ENCODE peak calls at places on chromosomes 5 and 9, in five cellular contexts. E is mesenchymal stem cell, D is DND-41, G is ovary, F is stomach. M is an unnamed sample.

GRCh38 chr5:126020770-126021169 is 402.4 kb upstream of the GRAMD2B start:
- DNase-seq in F (no peak), D (no peak), G (no peak), E (no peak), M (peak; percentile 25)

GRCh38 chr9:112334319-112334828 is 955 bp upstream of the PTBP3 start:
- DNase-seq in G (no peak), F (no peak), D (peak; percentile 29), E (peak; percentile 49), M (no peak)

GRCh38 chr5:161846731-161847130 is 1.2 kb upstream of the GABRA1 start:
- DNase-seq in D (peak; percentile 41), F (no peak), G (no peak), E (no peak), M (peak; percentile 93)

GRCh38 chr9:121935744-121936143 is 157.4 kb downstream of the TTLL11 start:
- DNase-seq in F (no peak), G (no peak), E (no peak), D (no peak), M (peak; percentile 53)

GRCh38 chr9:127121628-127122175 is 733 bp downstream of the ANGPTL2 start:
- DNase-seq in D (no peak), G (peak; percentile 59), E (peak; percentile 56), F (no peak), M (peak; percentile 50)

GRCh38 chr5:155978805-155979204 is 348.2 kb upstream of the SGCD start:
- DNase-seq in E (no peak), F (no peak), D (no peak), G (no peak), M (no peak)

GRCh38 chr5:79143684-79144379 is 32.2 kb downstream of the BHMT start:
- DNase-seq in G (no peak), F (no peak), E (no peak), D (no peak), M (peak; percentile 64)

GRCh38 chr5:142012186-142012785 is 541 bp downstream of the GNPDA1 start:
- DNase-seq in E (peak; percentile 29), G (peak; percentile 50), F (peak; percentile 43), D (peak; percentile 41), M (peak; percentile 84)

GRCh38 chr5:17833336-17833735 is 199.1 kb downstream of the TAF11L14 start:
- DNase-seq in F (no peak), E (no peak), G (no peak), D (no peak), M (no peak)

GRCh38 chr5:103098993-103099392 is 20.9 kb downstream of the GIN1 start:
- DNase-seq in F (no peak), E (no peak), D (no peak), G (no peak), M (peak; percentile 27)

GRCh38 chr9:115373000-115373709 is 255.2 kb upstream of the TNC start:
- DNase-seq in E (peak; percentile 94), D (no peak), F (peak; percentile 38), G (no peak), M (peak; percentile 82)

GRCh38 chr5:176816043-176816745 is 5.8 kb downstream of the UNC5A start:
- DNase-seq in F (no peak), D (no peak), G (no peak), E (no peak), M (no peak)

GRCh38 chr5:66306844-66307315 is 162.8 kb downstream of the SREK1 start:
- DNase-seq in E (no peak), D (no peak), G (no peak), F (no peak), M (peak; percentile 52)

GRCh38 chr9:131997779-131998178 is 81.9 kb downstream of the MED27 start:
- DNase-seq in F (peak; percentile 63), E (no peak), D (no peak), G (peak; percentile 32), M (no peak)

GRCh38 chr5:3590967-3591900 is 4.4 kb upstream of the IRX1 start:
- DNase-seq in F (no peak), D (no peak), E (no peak), G (no peak), M (peak; percentile 18)

GRCh38 chr9:93267681-93268505 is 84.0 kb downstream of the WNK2 start:
- DNase-seq in G (peak; percentile 5), E (no peak), D (no peak), F (peak; percentile 25), M (no peak)

GRCh38 chr9:93266521-93267001 is 82.6 kb downstream of the WNK2 start:
- DNase-seq in F (no peak), G (peak; percentile 6), D (no peak), E (no peak), M (no peak)

GRCh38 chr9:93265972-93266371 is 82.0 kb downstream of the WNK2 start:
- DNase-seq in D (no peak), E (no peak), F (no peak), G (no peak), M (no peak)

GRCh38 chr9:93268551-93269314 is 84.8 kb downstream of the WNK2 start:
- DNase-seq in F (peak; percentile 76), G (peak; percentile 4), D (peak; percentile 62), E (no peak), M (no peak)

DNA sequence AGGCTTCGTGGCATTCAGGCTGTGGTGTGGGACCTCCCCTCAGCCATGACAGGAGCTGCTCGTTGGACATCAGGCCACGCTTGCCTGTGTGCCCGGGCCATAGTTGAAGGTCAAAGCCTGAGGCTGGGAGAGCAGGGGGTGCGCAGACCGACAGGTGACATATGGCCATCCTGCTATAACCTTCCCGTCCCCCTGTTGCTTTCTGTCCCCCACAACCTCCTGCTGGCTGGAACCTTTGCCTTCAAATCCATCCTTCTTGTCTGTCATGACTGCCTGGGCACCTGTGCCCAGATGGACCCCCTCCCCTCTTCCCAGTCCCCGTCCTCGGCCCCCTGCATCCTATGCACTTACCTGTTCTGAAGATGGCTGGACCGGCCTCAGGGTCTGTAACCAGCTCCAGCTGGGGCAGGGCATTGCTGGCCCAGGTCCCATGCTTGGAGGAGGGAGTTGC is 83.2 kb downstream of the WNK2 start:
- DNase-seq in G (peak; percentile 5), D (no peak), F (peak; percentile 24), E (no peak), M (no peak)
- H3K36me3 ChIP-seq in G (no peaks in the 10 kb centered on the region), D (no peaks in the 10 kb centered on the region), F (peaks cover 52% of the 10 kb centered on the region), E (no peaks in the 10 kb centered on the region), M (no peaks in the 10 kb centered on the region)

DNA sequence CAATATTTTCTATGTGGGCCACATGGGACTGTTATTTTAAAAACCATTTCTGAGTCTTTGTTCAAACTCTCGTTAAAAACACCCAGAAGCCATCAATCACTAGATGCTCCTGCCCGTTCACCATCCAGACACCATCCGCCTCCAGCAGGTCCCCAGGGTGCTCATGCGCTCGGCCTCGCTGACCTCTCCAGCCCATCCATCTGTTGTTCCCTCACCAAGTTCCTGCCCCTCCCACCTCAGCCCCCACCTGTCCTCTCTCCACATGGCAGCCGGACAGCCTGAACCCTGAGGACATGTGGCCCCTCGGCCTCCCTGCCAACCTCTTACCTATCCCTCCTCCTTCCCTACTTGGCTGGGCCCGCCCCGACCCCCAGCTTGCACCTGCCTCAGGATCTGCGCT is 31.6 kb downstream of the NSUN2 start:
- DNase-seq in E (no peak), G (no peak), F (no peak), D (no peak), M (no peak)
- H3K36me3 ChIP-seq in E (peaks cover 97% of the 10 kb centered on the region), G (no peaks in the 10 kb centered on the region), F (peaks cover 99% of the 10 kb centered on the region), D (peaks cover 86% of the 10 kb centered on the region), M (peaks cover 33% of the 10 kb centered on the region)

GRCh38 chr5:180791611-180792213 is 10.9 kb downstream of the MGAT1 start:
- DNase-seq in E (no peak), D (no peak), F (no peak), G (no peak), M (no peak)
- H3K36me3 ChIP-seq in E (peaks cover 84% of the 10 kb centered on the region), D (peaks cover 69% of the 10 kb centered on the region), F (peaks cover 80% of the 10 kb centered on the region), G (no peaks in the 10 kb centered on the region), M (peaks cover 5% of the 10 kb centered on the region)

GRCh38 chr5:135353952-135354721 is 44.9 kb downstream of the MACROH2A1 start:
- DNase-seq in G (no peak), F (no peak), E (peak; percentile 36), D (no peak), M (no peak)

GRCh38 chr5:135355182-135355581 is 43.8 kb downstream of the MACROH2A1 start:
- DNase-seq in D (no peak), F (no peak), E (no peak), G (no peak), M (no peak)

GRCh38 chr5:135360278-135361274 is 38.5 kb downstream of the MACROH2A1 start:
- DNase-seq in F (no peak), G (no peak), E (no peak), D (peak; percentile 39), M (no peak)

GRCh38 chr5:135359374-135360165 is 39.5 kb downstream of the MACROH2A1 start:
- DNase-seq in D (no peak), F (no peak), E (peak; percentile 79), G (no peak), M (no peak)

GRCh38 chr5:135356522-135357318 is 42.3 kb downstream of the MACROH2A1 start:
- DNase-seq in D (no peak), F (peak; percentile 47), E (peak; percentile 78), G (peak; percentile 60), M (no peak)
- H3K36me3 ChIP-seq in D (peaks cover 100% of the 10 kb centered on the region), F (peaks cover 58% of the 10 kb centered on the region), E (peaks cover 57% of the 10 kb centered on the region), G (no peaks in the 10 kb centered on the region), M (peaks cover 3% of the 10 kb centered on the region)

M was measured in mesendoderm.